ENCODE peak calls at places on chromosome 21, in four cellular contexts. W is fibroblast of lung, D is brain microvascular endothelial cell, E is suprapubic skin. I is an unnamed sample.

GRCh38 chr21:37749132-37749531 is 167.1 kb downstream of the KCNJ6 start:
- DNase-seq in D (no peak), E (no peak), W (no peak), I (no peak)

GRCh38 chr21:25366116-25366515 is 241.2 kb downstream of the MRPL39 start:
- DNase-seq in E (no peak), W (no peak), D (no peak), I (no peak)

GRCh38 chr21:31553926-31554325 is 105.6 kb upstream of the SOD1 start:
- DNase-seq in W (no peak), D (no peak), E (no peak), I (no peak)

GRCh38 chr21:36699546-36700294 is 805 bp downstream of the SIM2 start:
- DNase-seq in W (no peak), D (no peak), E (no peak), I (no peak)

GRCh38 chr21:35438643-35439404 is 389.7 kb upstream of the RUNX1 start:
- DNase-seq in D (no peak), E (no peak), W (peak; percentile 5), I (no peak)

GRCh38 chr21:27362249-27362648 is 395.4 kb upstream of the ADAMTS5 start:
- DNase-seq in D (no peak), E (no peak), W (peak; percentile 26), I (no peak)

GRCh38 chr21:14595449-14595848 is 49.3 kb upstream of the SAMSN1 start:
- DNase-seq in E (no peak), W (no peak), D (no peak), I (no peak)

GRCh38 chr21:14754682-14755081 is 208.6 kb upstream of the SAMSN1 start:
- DNase-seq in W (no peak), D (no peak), E (no peak), I (no peak)

GRCh38 chr21:42704861-42705260 is 51.4 kb downstream of the PDE9A start:
- DNase-seq in E (no peak), D (no peak), W (no peak), I (no peak)

GRCh38 chr21:25350056-25350455 is 257.2 kb downstream of the MRPL39 start:
- DNase-seq in W (peak; percentile 66), E (no peak), D (peak; percentile 71), I (no peak)

GRCh38 chr21:42234464-42235241 is 15.7 kb downstream of the ABCG1 start:
- DNase-seq in D (peak; percentile 24), W (peak; percentile 25), E (no peak), I (no peak)

GRCh38 chr21:28975401-28975800 is 17.3 kb downstream of the LTN1 start:
- DNase-seq in E (no peak), D (no peak), W (peak; percentile 67), I (no peak)

GRCh38 chr21:36246080-36246631 is 73.8 kb upstream of the MORC3 start:
- DNase-seq in D (no peak), W (no peak), E (no peak), I (no peak)

GRCh38 chr21:37220433-37220980 is 46.6 kb downstream of the VPS26C start:
- DNase-seq in E (no peak), D (peak; percentile 24), W (peak; percentile 64), I (no peak)

GRCh38 chr21:42258150-42258884 is 39.4 kb downstream of the ABCG1 start:
- DNase-seq in D (peak; percentile 34), W (peak; percentile 49), E (no peak), I (no peak)

GRCh38 chr21:37582613-37583012 is 216.0 kb downstream of the DYRK1A start:
- DNase-seq in E (no peak), W (peak; percentile 81), D (peak; percentile 61), I (no peak)

GRCh38 chr21:39527664-39528381 is 76.1 kb downstream of the SH3BGR start:
- DNase-seq in D (no peak), W (no peak), E (no peak), I (no peak)

GRCh38 chr21:27451116-27451515 is 484.2 kb upstream of the ADAMTS5 start:
- DNase-seq in W (no peak), D (no peak), E (no peak), I (no peak)

GRCh38 chr21:15706686-15707085 is 23.1 kb upstream of the USP25 start:
- DNase-seq in W (peak; percentile 92), D (peak; percentile 94), E (no peak), I (peak; percentile 58)

GRCh38 chr21:37700641-37701202 is 215.5 kb downstream of the KCNJ6 start:
- DNase-seq in D (peak; percentile 61), W (peak; percentile 86), E (no peak), I (no peak)

GRCh38 chr21:27759091-27759659 is 792.3 kb upstream of the ADAMTS5 start:
- DNase-seq in W (no peak), D (no peak), E (no peak), I (no peak)

GRCh38 chr21:31750843-31751242 is 18.9 kb upstream of the SCAF4 start:
- DNase-seq in E (no peak), W (no peak), D (peak; percentile 2), I (no peak)

GRCh38 chr21:32015740-32016139 is 142.9 kb downstream of the HUNK start:
- DNase-seq in W (no peak), D (no peak), E (no peak), I (no peak)

GRCh38 chr21:16186742-16187141 is 457.0 kb downstream of the USP25 start:
- DNase-seq in W (no peak), E (no peak), D (peak; percentile 17), I (no peak)

GRCh38 chr21:38142226-38142625 is 114.6 kb upstream of the KCNJ15 start:
- DNase-seq in W (no peak), E (no peak), D (no peak), I (no peak)

GRCh38 chr21:36166705-36167104 is 10.1 kb downstream of the DOP1B start:
- DNase-seq in E (no peak), W (no peak), D (no peak), I (no peak)

GRCh38 chr21:32813265-32813903 is 41.8 kb upstream of the PAXBP1 start:
- DNase-seq in W (no peak), E (no peak), D (no peak), I (no peak)

GRCh38 chr21:42572906-42573495 is 59.3 kb downstream of the SLC37A1 start:
- DNase-seq in W (no peak), D (no peak), E (peak; percentile 69), I (no peak)

DNA sequence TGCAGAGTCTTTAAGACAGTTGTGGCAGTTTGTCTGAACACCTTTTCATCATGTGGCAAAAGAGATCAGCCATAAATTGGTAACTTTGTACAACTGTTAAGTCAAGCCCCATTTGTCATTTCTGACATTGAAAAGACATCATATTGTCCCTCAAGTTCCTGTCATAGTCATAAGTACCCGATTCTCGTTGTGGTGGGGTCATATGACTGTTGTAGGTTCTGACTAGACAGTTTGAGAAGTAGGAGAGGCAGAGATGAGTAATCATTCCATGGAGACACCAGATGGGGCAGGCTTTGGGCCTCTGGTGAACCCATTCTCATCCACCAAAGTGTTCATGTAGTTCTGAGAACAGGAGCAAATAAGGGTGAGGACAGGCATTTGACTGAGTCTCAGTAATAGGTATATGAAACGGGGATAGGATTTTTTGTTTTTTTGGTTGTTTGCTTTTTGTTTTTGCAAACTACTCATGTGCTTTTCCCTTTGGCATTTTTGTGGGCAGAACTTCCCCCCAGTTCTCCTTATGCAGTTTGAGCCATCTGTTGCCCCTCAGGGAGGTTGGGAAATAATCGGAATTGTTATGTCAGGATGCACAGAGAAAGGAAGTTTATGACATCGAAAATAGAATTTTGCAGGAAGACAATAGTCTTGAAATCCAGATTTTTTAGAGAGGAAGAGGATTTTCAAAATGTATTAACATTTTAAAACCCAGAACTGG is 86.9 kb upstream of the KCNE2 start:
- DNase-seq in E (no peak), D (no peak), W (no peak), I (no peak)
- TF ChIP-seq CTCF in E (no peak), D (no peak), W (no peak), I (no peak)

DNA sequence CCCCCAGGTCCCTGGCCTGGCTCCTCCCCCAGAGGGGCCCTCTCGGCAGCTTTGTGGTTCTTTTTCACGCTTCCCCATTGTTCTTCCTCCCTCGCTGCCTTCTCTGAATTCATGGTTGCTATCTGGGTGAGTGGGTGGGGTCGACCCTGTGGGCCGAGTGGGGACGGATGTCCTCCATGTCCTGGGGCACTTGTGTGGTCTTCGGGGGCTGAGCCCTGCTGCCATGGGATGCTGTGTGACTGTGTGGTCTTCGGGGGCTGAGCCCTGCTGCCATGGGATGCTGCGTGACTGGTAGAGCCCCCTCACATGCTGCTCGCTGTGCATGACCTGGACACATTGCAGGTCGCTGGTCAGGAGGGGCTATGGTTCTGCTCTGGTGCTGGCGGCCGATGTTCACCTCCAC is 21.6 kb upstream of the DIP2A start:
- DNase-seq in E (no peak), D (no peak), W (no peak), I (no peak)
- H3K36me3 ChIP-seq in E (peaks cover 92% of the 10 kb centered on the region), D (peaks cover 53% of the 10 kb centered on the region), W (peaks cover 37% of the 10 kb centered on the region), I (peaks cover 82% of the 10 kb centered on the region)

GRCh38 chr21:30256100-30256499 is 26.6 kb downstream of the KRTAP24-1 start:
- DNase-seq in D (no peak), E (no peak), W (no peak), I (no peak)

GRCh38 chr21:30251781-30252180 is 31.0 kb downstream of the KRTAP24-1 start:
- DNase-seq in D (no peak), E (no peak), W (no peak), I (no peak)

GRCh38 chr21:30255679-30256078 is 27.1 kb downstream of the KRTAP24-1 start:
- DNase-seq in D (no peak), E (no peak), W (no peak), I (no peak)

GRCh38 chr21:30257773-30258172 is 25.0 kb downstream of the KRTAP24-1 start:
- DNase-seq in W (peak; percentile 9), E (no peak), D (peak; percentile 49), I (no peak)
- TF ChIP-seq CTCF in W (peak; percentile 4), E (no peak), D (peak; percentile 57), I (peak; percentile 69)

GRCh38 chr21:44285547-44285992 is at the start of gene AIRE:
- DNase-seq in W (no peak), D (peak; percentile 21), E (no peak), I (no peak)

GRCh38 chr21:44281801-44282200 is 3.9 kb upstream of the AIRE start:
- DNase-seq in D (no peak), E (no peak), W (no peak), I (no peak)

GRCh38 chr21:44285102-44285501 is 574 bp upstream of the AIRE start:
- DNase-seq in D (no peak), E (no peak), W (no peak), I (no peak)

GRCh38 chr21:44282370-44282769 is 3.3 kb upstream of the AIRE start:
- DNase-seq in W (no peak), E (no peak), D (no peak), I (no peak)

GRCh38 chr21:44283953-44284352 is 1.7 kb upstream of the AIRE start:
- DNase-seq in E (no peak), D (no peak), W (no peak), I (no peak)
- H3K36me3 ChIP-seq in E (no peaks in the 10 kb centered on the region), D (no peaks in the 10 kb centered on the region), W (no peaks in the 10 kb centered on the region), I (no peaks in the 10 kb centered on the region)

DNA sequence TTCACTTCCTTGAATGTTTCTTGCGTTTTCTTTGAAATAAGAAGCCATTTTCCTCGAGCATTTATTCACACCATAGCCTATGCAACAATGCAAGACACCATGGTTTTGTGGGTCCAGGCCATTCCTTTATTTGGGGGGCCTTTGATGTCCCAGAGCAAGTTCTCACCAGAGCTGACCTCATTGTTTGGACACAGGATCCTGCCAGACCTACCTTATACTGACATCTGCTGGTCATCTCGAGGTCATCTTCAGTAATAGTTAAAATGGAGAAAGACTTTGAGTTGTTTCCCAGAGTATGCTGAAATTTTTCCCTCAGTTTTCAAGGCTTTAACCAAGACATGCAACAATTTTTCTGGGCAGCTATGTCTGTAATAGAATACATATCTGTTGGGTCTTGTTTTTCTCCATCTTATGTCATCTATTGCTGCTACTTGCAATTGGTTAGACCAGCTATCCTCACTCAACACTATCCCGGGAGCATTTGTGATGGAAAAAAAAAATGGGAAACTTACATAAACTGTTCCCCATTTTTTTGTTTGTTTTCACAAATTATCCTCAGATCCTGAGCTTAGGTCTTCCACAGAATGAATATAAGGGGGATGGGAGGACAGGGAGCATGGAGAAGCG is 34.0 kb upstream of the BACE2 start:
- DNase-seq in E (no peak), D (peak; percentile 28), W (peak; percentile 52), I (no peak)
- TF ChIP-seq CTCF in E (no peak), D (peak; percentile 72), W (peak; percentile 43), I (peak; percentile 83)

I was measured in RWPE2.